ENCODE peak calls at places on chromosomes 1 and 21, in ten cellular contexts. P is T-helper 1 cell; J is NCI-H1105 treated with DMSO at 0.1 percent for 48 hours; I is stimulated activated CD4-positive, alpha-beta T cell treated with anti-CD3 and anti-CD28 coated beads, TNF-alpha, amount 100 ng/mL, for 48 hours; A is stromal cell of bone marrow; N is HuH-7; Q is WTC11; V is activated naive CD8-positive, alpha-beta T cell treated with anti-CD3 and anti-CD28 coated beads for 36 hours; Y is CD8-positive, alpha-beta memory T cell; T is hypothalamus. M is an unnamed sample.
A peak's percentile ranks its signal among the peaks of the same experiment; 100 is the strongest.

GRCh38 chr1:186244825-186245224 is 130.2 kb downstream of the TPR start:
- DNase-seq in V (no peak), P (no peak), N (no peak), J (no peak), I (no peak), Y (no peak), T (no peak), Q (peak; percentile 58), A (no peak), M (no peak)

GRCh38 chr1:18599704-18600103 is 30.9 kb upstream of the PAX7 start:
- DNase-seq in Y (no peak), A (no peak), V (no peak), P (no peak), J (no peak), N (no peak), I (no peak), Q (no peak), T (no peak), M (no peak)

GRCh38 chr1:233389867-233390266 is 62.3 kb downstream of the MAP3K21 start:
- DNase-seq in J (no peak), T (no peak), Y (no peak), Q (no peak), P (no peak), N (no peak), A (no peak), I (no peak), V (no peak), M (no peak)

GRCh38 chr1:233025156-233025555 is 74.7 kb downstream of the NTPCR start:
- DNase-seq in I (no peak), T (no peak), Y (no peak), J (no peak), N (peak; percentile 81), P (peak; percentile 22), V (no peak), A (no peak), Q (peak; percentile 71), M (peak; percentile 81)

GRCh38 chr21:17644186-17644585 is 31.5 kb upstream of the BTG3 start:
- DNase-seq in A (no peak), I (no peak), Q (no peak), J (no peak), Y (no peak), V (no peak), T (no peak), P (no peak), N (no peak), M (no peak)

GRCh38 chr1:29543586-29543985 is 307.3 kb downstream of the PTPRU start:
- DNase-seq in N (no peak), V (no peak), Y (no peak), Q (no peak), I (no peak), P (no peak), A (no peak), T (no peak), J (no peak), M (no peak)

GRCh38 chr21:32494946-32495703 is 82.6 kb downstream of the EVA1C start:
- DNase-seq in Q (no peak), P (no peak), I (no peak), N (no peak), T (no peak), V (no peak), J (no peak), Y (no peak), A (peak; percentile 73), M (no peak)

GRCh38 chr1:233367057-233367759 is 39.7 kb downstream of the MAP3K21 start:
- DNase-seq in P (no peak), Y (no peak), J (no peak), V (no peak), Q (peak; percentile 37), T (no peak), N (no peak), I (no peak), A (no peak), M (peak; percentile 35)

M was measured in iPS-NIHi11.